ENCODE peak calls at places on chromosomes 4 and X, in eight cellular contexts. Z is psoas muscle, Y is mammary epithelial cell, E is A549, O is cardiac fibroblast, I is brain microvascular endothelial cell, X is sigmoid colon, P is endothelial cell of umbilical vein. J is an unnamed sample.

GRCh38 chrX:16386126-16386525 is 218.8 kb downstream of the MAGEB17 start:
- DNase-seq in Y (no peak), P (no peak), Z (no peak), X (no peak), I (no peak), O (no peak), E (no peak), J (no peak)

GRCh38 chr4:158805628-158806471 is 37.0 kb downstream of the FNIP2 start:
- DNase-seq in I (no peak), Y (peak; percentile 84), O (no peak), X (no peak), P (no peak), Z (no peak), E (no peak), J (peak; percentile 19)

GRCh38 chrX:18537524-18537923 is 112.1 kb downstream of the CDKL5 start:
- DNase-seq in O (no peak), Y (no peak), P (no peak), I (no peak), E (no peak), X (no peak), Z (no peak), J (no peak)

GRCh38 chr4:151808120-151808529 is 47.3 kb upstream of the GATB start:
- DNase-seq in Z (no peak), O (no peak), E (no peak), Y (peak; percentile 24), P (no peak), I (no peak), X (no peak), J (no peak)

GRCh38 chrX:68504237-68504636 is 5.4 kb downstream of the YIPF6 start:
- DNase-seq in I (peak; percentile 73), Z (no peak), O (peak; percentile 85), E (peak; percentile 16), X (no peak), Y (peak; percentile 68), P (peak; percentile 2), J (no peak)

GRCh38 chr4:13968723-13969122 is 341.2 kb upstream of the BOD1L1 start:
- DNase-seq in Z (no peak), I (no peak), O (no peak), P (no peak), E (no peak), X (no peak), Y (peak; percentile 39), J (no peak)

GRCh38 chrX:18010251-18010650 is 149.2 kb upstream of the RAI2 start:
- DNase-seq in P (no peak), O (no peak), Z (no peak), I (no peak), X (no peak), E (no peak), Y (no peak), J (no peak)

GRCh38 chr4:69104719-69105275 is 8.5 kb downstream of the UGT2B7 start:
- DNase-seq in Z (no peak), E (no peak), P (no peak), I (no peak), O (no peak), Y (no peak), X (no peak), J (no peak)

GRCh38 chrX:307261-308111 is 11.1 kb downstream of the GTPBP6 start:
- DNase-seq in X (peak; percentile 58), Z (peak; percentile 48), Y (no peak), O (no peak), P (no peak), I (no peak), E (no peak), J (no peak)

GRCh38 chr4:94912606-94913005 is 154.9 kb downstream of the BMPR1B start:
- DNase-seq in P (no peak), Z (no peak), X (no peak), E (no peak), Y (no peak), I (no peak), O (no peak), J (no peak)

GRCh38 chr4:68904786-68905185 is 46.8 kb downstream of the UGT2A3 start:
- DNase-seq in P (no peak), Y (peak; percentile 11), E (no peak), Z (no peak), X (no peak), O (no peak), I (no peak), J (no peak)

GRCh38 chr4:186188107-186188506 is 3.3 kb upstream of the CYP4V2 start:
- DNase-seq in Y (no peak), I (no peak), O (no peak), E (no peak), X (no peak), P (no peak), Z (no peak), J (no peak)

GRCh38 chr4:122218762-122219161 is 66.6 kb downstream of the BLTP1 start:
- DNase-seq in P (no peak), X (no peak), Z (no peak), E (no peak), Y (no peak), O (peak; percentile 20), I (no peak), J (no peak)
- TF ChIP-seq CTCF in P (no peak), X (no peak), Z (peak; percentile 26), E (no peak), Y (peak; percentile 35), O (peak; percentile 45), I (peak; percentile 53), J (peak; percentile 28)

GRCh38 chrX:108022491-108023089 is 22.3 kb upstream of the VSIG1 start:
- DNase-seq in P (peak; percentile 70), Z (no peak), I (no peak), E (no peak), O (peak; percentile 57), X (no peak), Y (peak; percentile 10), J (no peak)

GRCh38 chrX:108018659-108019381 is 26.0 kb upstream of the VSIG1 start:
- DNase-seq in I (no peak), E (no peak), X (no peak), P (no peak), Y (peak; percentile 12), O (no peak), Z (no peak), J (no peak)

GRCh38 chrX:108025954-108026616 is 18.8 kb upstream of the VSIG1 start:
- DNase-seq in P (peak; percentile 83), Z (no peak), X (no peak), E (no peak), O (no peak), Y (no peak), I (no peak), J (no peak)

GRCh38 chrX:108019382-108019857 is 25.4 kb upstream of the VSIG1 start:
- DNase-seq in O (no peak), E (no peak), P (no peak), X (no peak), Z (no peak), Y (no peak), I (no peak), J (no peak)

DNA sequence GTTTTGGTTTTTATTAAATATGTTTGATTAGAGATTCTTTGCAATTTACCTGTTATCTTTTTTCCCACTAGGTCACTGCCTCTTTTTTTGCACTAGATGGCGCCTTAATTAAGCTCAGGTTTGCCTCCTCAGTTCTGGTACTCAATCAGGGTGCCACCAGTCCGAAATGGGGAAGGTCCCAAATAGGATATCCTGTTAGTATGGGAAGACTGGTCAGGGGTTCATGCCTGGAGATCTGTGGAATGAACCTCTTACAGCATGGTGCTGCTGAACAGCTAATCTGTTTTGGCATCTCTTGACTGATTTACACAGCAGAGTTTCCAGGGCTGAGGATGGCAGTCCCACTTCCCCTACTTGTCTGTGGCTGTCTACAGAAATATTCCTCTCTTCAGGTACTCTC is 24.2 kb upstream of the VSIG1 start:
- DNase-seq in Y (peak; percentile 23), Z (no peak), X (no peak), I (no peak), E (no peak), P (peak; percentile 55), O (peak; percentile 45), J (no peak)
- TF ChIP-seq CTCF in Y (peak; percentile 54), Z (peak; percentile 51), X (peak; percentile 30), I (peak; percentile 60), E (peak; percentile 60), P (peak; percentile 44), O (peak; percentile 54), J (peak; percentile 43)

GRCh38 chrX:47645530-47645929 is 4.8 kb downstream of the ELK1 start:
- DNase-seq in P (no peak), X (no peak), I (no peak), Z (no peak), E (no peak), Y (peak; percentile 24), O (peak; percentile 16), J (no peak)

GRCh38 chrX:47646636-47647035 is 3.7 kb downstream of the ELK1 start:
- DNase-seq in O (no peak), Z (no peak), E (no peak), P (no peak), I (no peak), Y (no peak), X (no peak), J (no peak)

GRCh38 chrX:47643926-47644325 is 6.4 kb downstream of the ELK1 start:
- DNase-seq in P (peak; percentile 40), E (no peak), X (no peak), O (peak; percentile 59), Z (no peak), I (no peak), Y (no peak), J (no peak)

GRCh38 chrX:47648376-47648775 is 2.0 kb downstream of the ELK1 start:
- DNase-seq in X (no peak), Z (no peak), P (no peak), O (no peak), E (no peak), Y (no peak), I (no peak), J (no peak)

GRCh38 chrX:47644557-47645091 is 5.7 kb downstream of the ELK1 start:
- DNase-seq in Y (peak; percentile 16), E (peak; percentile 57), I (no peak), X (no peak), Z (no peak), O (peak; percentile 63), P (no peak), J (no peak)
- TF ChIP-seq CTCF in Y (peak; percentile 35), E (peak; percentile 29), I (peak; percentile 71), X (no peak), Z (no peak), O (peak; percentile 64), P (peak; percentile 42), J (no peak)

DNA sequence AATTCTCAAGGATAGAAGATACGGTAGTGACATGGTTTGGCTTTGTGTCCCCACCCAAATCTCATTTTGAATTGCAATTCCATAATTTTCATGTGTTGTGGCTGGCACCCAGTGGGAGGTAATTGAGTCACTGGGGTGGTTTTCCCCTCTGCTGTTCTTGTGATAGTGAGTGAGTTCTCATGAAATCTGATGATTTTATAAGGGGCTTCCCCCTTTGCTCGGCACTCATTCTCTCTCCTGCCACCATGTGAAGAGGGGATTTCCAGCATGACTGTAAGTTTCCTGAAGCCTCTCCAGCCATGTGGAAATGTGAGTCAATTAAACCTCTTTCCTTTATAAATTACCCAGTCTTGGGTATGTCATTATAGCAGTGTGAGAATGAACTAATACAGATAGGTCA is 8.5 kb upstream of the SPANXN4 start:
- DNase-seq in I (no peak), X (no peak), Z (no peak), O (peak; percentile 0), E (no peak), P (no peak), Y (no peak), J (no peak)
- TF ChIP-seq CTCF in I (no peak), X (no peak), Z (no peak), O (no peak), E (no peak), P (no peak), Y (no peak), J (no peak)